ENCODE peak calls at places on chromosomes 5 and 9, in ten cellular contexts. K, G, U, N, S, I, F, H, V and R are unnamed samples. For H3K9me3 and H3K4me1, the result is how much of the 10 kb centered on the place peaks cover.

GRCh38 chr9:126533911-126534300 is 79.8 kb upstream of the LMX1B start:
- DNase-seq in K (peak), G (no peak), U (peak), N (no peak), S (no peak), I (peak), F (no peak), H (no peak), V (no peak), R (no peak)

GRCh38 chr9:79224672-79225433 is 346.9 kb upstream of the TLE4 start:
- DNase-seq in K (no peak), G (peak), U (no peak), N (no peak), S (no peak), I (no peak), F (peak), H (no peak), V (peak), R (no peak)

GRCh38 chr5:21121213-21121612 is 1133.2 kb upstream of the CDH18 start:
- DNase-seq in K (no peak), G (peak), U (no peak), N (no peak), S (no peak), I (no peak), F (no peak), H (no peak), V (peak), R (no peak)

GRCh38 chr9:121222524-121223171 is 21.0 kb upstream of the RAB14 start:
- DNase-seq in K (peak), G (no peak), U (no peak), N (no peak), S (no peak), I (no peak), F (peak), H (no peak), V (peak), R (no peak)

GRCh38 chr5:170313344-170313743 is 15.8 kb upstream of the LCP2 start:
- DNase-seq in K (no peak), G (no peak), U (no peak), N (no peak), S (no peak), I (no peak), F (no peak), H (no peak), V (no peak), R (no peak)

GRCh38 chr9:22084336-22085035 is 75.4 kb upstream of the CDKN2B start:
- DNase-seq in K (no peak), G (peak), U (no peak), N (no peak), S (no peak), I (no peak), F (peak), H (no peak), V (peak), R (no peak)

GRCh38 chr9:3906437-3907213 is 380.8 kb upstream of the RFX3 start:
- DNase-seq in K (no peak), G (peak), U (no peak), N (no peak), S (no peak), I (no peak), F (peak), H (no peak), V (peak), R (no peak)

GRCh38 chr9:121210536-121210935 is 8.9 kb upstream of the RAB14 start:
- DNase-seq in K (no peak), G (peak), U (no peak), N (no peak), S (no peak), I (no peak), F (no peak), H (no peak), V (no peak), R (no peak)

GRCh38 chr5:175657593-175658271 is at the start of gene HRH2:
- DNase-seq in K (no peak), G (peak), U (peak), N (no peak), S (peak), I (peak), F (no peak), H (no peak), V (peak), R (peak)

GRCh38 chr5:151451626-151452520 is 4.5 kb downstream of the SLC36A1 start:
- DNase-seq in K (no peak), G (peak), U (no peak), N (no peak), S (no peak), I (no peak), F (peak), H (no peak), V (peak), R (no peak)

GRCh38 chr5:123119334-123119986 is 30.4 kb downstream of the PRDM6 start:
- DNase-seq in K (peak), G (peak), U (no peak), N (no peak), S (no peak), I (peak), F (peak), H (no peak), V (peak), R (no peak)

GRCh38 chr5:154487541-154487940 is 9.5 kb upstream of the HAND1 start:
- DNase-seq in K (no peak), G (no peak), U (peak), N (no peak), S (no peak), I (no peak), F (no peak), H (no peak), V (no peak), R (no peak)

GRCh38 chr5:152246401-152246800 is 158.7 kb downstream of the NMUR2 start:
- DNase-seq in K (peak), G (peak), U (no peak), N (no peak), S (peak), I (no peak), F (peak), H (no peak), V (peak), R (no peak)

GRCh38 chr9:72557549-72557948 is 36.1 kb downstream of the TMC1 start:
- DNase-seq in K (no peak), G (peak), U (no peak), N (peak), S (no peak), I (no peak), F (peak), H (no peak), V (peak), R (no peak)

GRCh38 chr9:24487946-24488345 is 57.8 kb downstream of the IZUMO3 start:
- DNase-seq in K (no peak), G (no peak), U (no peak), N (no peak), S (no peak), I (no peak), F (no peak), H (no peak), V (no peak), R (no peak)

GRCh38 chr9:24487250-24487861 is 58.3 kb downstream of the IZUMO3 start:
- DNase-seq in K (no peak), G (no peak), U (no peak), N (no peak), S (no peak), I (no peak), F (no peak), H (no peak), V (no peak), R (no peak)
- H3K9me3 ChIP-seq in K (under half), G (under half), U (under half), N (under half), S (under half), I (under half), F (under half), H (under half), V (under half), R (under half)

DNA sequence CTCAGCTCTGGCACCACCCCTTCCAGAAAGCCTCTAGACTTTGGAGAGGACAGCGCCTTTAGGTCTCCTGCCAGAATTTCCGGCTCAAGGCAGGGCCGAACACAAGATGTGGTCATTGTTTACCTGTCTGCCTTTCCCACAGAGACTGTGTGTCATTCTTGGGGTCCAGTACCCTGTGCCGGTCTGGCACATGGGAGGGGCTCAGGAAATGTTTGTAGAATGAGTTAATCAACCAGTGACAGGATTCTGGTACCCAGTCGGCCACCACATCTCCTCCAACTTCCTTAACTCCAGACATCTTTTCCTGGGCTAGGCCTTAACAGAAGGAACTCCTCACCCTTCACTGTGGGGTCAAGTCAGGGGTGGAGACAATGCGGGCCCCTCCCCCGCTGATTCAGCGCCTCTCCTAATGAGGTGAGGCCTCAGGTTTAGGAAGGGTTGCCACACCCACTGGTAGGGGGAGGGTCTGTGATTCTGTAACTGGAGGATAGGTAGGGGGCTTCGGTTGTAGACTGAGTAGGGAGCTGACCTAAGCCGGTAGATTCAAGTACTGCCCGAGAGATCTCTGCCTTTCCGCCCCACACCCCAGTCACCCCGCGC is 29.3 kb downstream of the PCDH1 start:
- DNase-seq in K (peak), G (peak), U (no peak), N (no peak), S (peak), I (peak), F (peak), H (peak), V (peak), R (no peak)
- H3K4me1 ChIP-seq in K (half or more), G (under half), U (under half), N (under half), S (under half), I (under half), F (under half), H (under half), V (under half), R (under half)

DNA sequence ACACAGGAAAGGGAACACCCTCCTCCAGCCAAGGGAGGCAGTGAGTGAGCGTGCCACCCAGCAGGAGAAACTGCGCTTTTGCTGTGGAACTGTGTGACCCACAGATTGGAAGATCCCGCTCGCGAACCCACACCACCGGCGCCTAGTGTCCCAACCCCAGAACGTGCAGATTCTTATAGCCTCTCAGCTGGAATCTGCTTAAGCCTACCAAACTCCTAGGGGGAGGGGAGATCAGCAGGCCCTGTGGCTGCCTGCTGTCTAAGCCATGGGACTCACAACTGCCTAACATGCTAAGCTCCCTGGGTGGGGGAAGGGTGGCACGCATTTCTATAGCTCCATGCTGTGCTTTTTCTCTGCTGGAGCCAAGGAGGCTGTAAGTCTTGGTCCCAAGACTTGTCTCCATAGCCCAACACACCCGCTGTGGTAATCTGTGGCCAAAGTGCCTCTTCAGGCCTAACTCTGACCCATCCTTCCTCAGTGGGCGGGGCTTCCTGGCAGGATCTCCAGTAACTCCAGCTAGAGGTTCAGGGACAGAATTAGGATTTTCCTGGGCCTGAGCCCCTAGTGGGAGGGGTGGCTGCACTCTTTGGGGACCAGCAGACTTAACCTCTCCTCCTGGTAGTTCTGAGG is 485.0 kb downstream of the TAF11L14 start:
- DNase-seq in K (no peak), G (no peak), U (no peak), N (no peak), S (no peak), I (peak), F (no peak), H (no peak), V (no peak), R (no peak)
- H3K9me3 ChIP-seq in K (under half), G (under half), U (under half), N (under half), S (under half), I (under half), F (under half), H (under half), V (under half), R (under half)

GRCh38 chr9:16025627-16026026 is 472.8 kb downstream of the CCDC171 start:
- DNase-seq in K (no peak), G (no peak), U (no peak), N (no peak), S (no peak), I (no peak), F (no peak), H (no peak), V (peak), R (no peak)

GRCh38 chr9:16026886-16027285 is 474.0 kb downstream of the CCDC171 start:
- DNase-seq in K (no peak), G (peak), U (no peak), N (no peak), S (no peak), I (no peak), F (no peak), H (no peak), V (no peak), R (no peak)

GRCh38 chr9:16023466-16023865 is 470.6 kb downstream of the CCDC171 start:
- DNase-seq in K (no peak), G (peak), U (no peak), N (no peak), S (no peak), I (no peak), F (peak), H (no peak), V (no peak), R (no peak)

GRCh38 chr9:16022228-16022627 is 469.4 kb downstream of the CCDC171 start:
- DNase-seq in K (no peak), G (no peak), U (no peak), N (no peak), S (no peak), I (no peak), F (no peak), H (no peak), V (no peak), R (no peak)
- H3K4me1 ChIP-seq in K (under half), G (under half), U (under half), N (under half), S (under half), I (under half), F (under half), H (under half), V (under half), R (under half)

DNA sequence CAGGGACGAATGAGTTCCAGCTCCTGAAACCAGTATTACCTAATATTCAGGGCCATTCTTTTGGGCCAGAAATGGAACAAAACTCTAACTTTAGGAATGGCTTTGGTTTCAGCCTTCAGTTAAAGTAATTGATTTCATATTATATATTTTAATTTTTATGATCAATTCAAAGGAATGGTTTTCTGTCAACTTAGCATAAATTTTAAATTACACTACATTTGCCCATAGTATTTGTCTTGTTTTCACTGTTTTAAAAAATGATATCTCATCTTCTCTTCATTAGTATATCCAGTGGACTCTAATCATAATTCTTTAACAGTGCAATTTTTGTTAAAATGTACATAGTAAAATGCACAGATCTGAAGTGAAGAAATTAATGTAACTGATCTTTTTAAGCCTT is 1.9 kb upstream of the PCDHB16 start:
- DNase-seq in K (no peak), G (no peak), U (no peak), N (no peak), S (no peak), I (no peak), F (no peak), H (no peak), V (no peak), R (no peak)
- H3K9me3 ChIP-seq in K (under half), G (under half), U (half or more), N (under half), S (under half), I (under half), F (under half), H (under half), V (under half), R (under half)